ENCODE peak calls at places on chromosome 22, in seven cellular contexts. Z is AG09319, W is adipocyte, T is mesendoderm, X is PC-3, F is NCI-H2107, V is choroid plexus epithelial cell. Q is an unnamed sample.

GRCh38 chr22:16974298-16975084 is 33.5 kb downstream of the GAB4 start:
- DNase-seq in F (no peak), W (no peak), X (no peak), T (no peak), Z (no peak), V (no peak), Q (no peak)

GRCh38 chr22:27474112-27474571 is 327.4 kb downstream of the MN1 start:
- DNase-seq in T (no peak), Z (no peak), W (no peak), V (peak; percentile 85), X (peak; percentile 77), F (no peak), Q (no peak)

GRCh38 chr22:46577361-46578249 is 40.2 kb upstream of the CELSR1 start:
- DNase-seq in Z (no peak), V (no peak), X (no peak), F (no peak), W (peak; percentile 46), T (no peak), Q (peak; percentile 15)

GRCh38 chr22:36986242-36986821 is 32.9 kb downstream of the TST start:
- DNase-seq in T (peak; percentile 45), Z (no peak), F (no peak), X (peak; percentile 65), V (no peak), W (no peak), Q (peak; percentile 58)

GRCh38 chr22:49168219-49168813 is 659.4 kb downstream of the BRD1 start:
- DNase-seq in V (no peak), Z (no peak), T (no peak), F (no peak), W (no peak), X (no peak), Q (no peak)

GRCh38 chr22:39251762-39252460 is 7.1 kb upstream of the PDGFB start:
- DNase-seq in X (peak; percentile 88), Z (no peak), V (no peak), W (no peak), T (no peak), F (no peak), Q (peak; percentile 36)

GRCh38 chr22:37244922-37245722 is 1.1 kb upstream of the RAC2 start:
- DNase-seq in T (no peak), X (no peak), F (no peak), W (no peak), Z (no peak), V (no peak), Q (no peak)

GRCh38 chr22:27730649-27731433 is 70.7 kb downstream of the MN1 start:
- DNase-seq in W (no peak), V (no peak), T (peak; percentile 83), F (no peak), Z (no peak), X (no peak), Q (no peak)

GRCh38 chr22:23743303-23743705 is 7.6 kb downstream of the ZNF70 start:
- DNase-seq in F (no peak), T (no peak), W (no peak), V (peak; percentile 28), Z (no peak), X (no peak), Q (no peak)

GRCh38 chr22:27185903-27186302 is 528.5 kb downstream of the MIAT start:
- DNase-seq in W (no peak), T (no peak), V (no peak), X (no peak), F (no peak), Z (no peak), Q (no peak)